ENCODE peak calls at places on chromosomes 13 and 19, in four cellular contexts. L is HL-60, C is sigmoid colon, F is HepG2. G is an unnamed sample.

GRCh38 chr19:35213678-35214632 is 14.6 kb downstream of the FAM187B start:
- DNase-seq in C (peak), F (no peak), L (peak), G (peak)

GRCh38 chr13:73625562-73626339 is 508.5 kb downstream of the KLF12 start:
- DNase-seq in F (no peak), L (no peak), C (no peak), G (no peak)

GRCh38 chr13:49749852-49750251 is 42.6 kb downstream of the KPNA3 start:
- DNase-seq in F (no peak), C (no peak), L (no peak), G (no peak)

GRCh38 chr13:51659276-51660127 is 75.2 kb downstream of the WDFY2 start:
- DNase-seq in F (peak), L (no peak), C (no peak), G (no peak)

GRCh38 chr19:13002389-13002898 is 7.2 kb downstream of the NFIX start:
- DNase-seq in L (no peak), F (no peak), C (peak), G (no peak)

GRCh38 chr19:15251749-15252397 is 19.6 kb upstream of the EPHX3 start:
- DNase-seq in L (no peak), C (peak), F (peak), G (no peak)

GRCh38 chr13:107421951-107422350 is 793.4 kb downstream of the LIG4 start:
- DNase-seq in C (no peak), F (no peak), L (no peak), G (no peak)

GRCh38 chr13:113907637-113908617 is 44.1 kb upstream of the GAS6 start:
- DNase-seq in F (no peak), C (no peak), L (no peak), G (no peak)

GRCh38 chr13:44668707-44669106 is 92.6 kb upstream of the TSC22D1 start:
- DNase-seq in F (no peak), L (no peak), C (no peak), G (no peak)

GRCh38 chr19:48170817-48171347 is 402 bp downstream of the ZSWIM9 start:
- DNase-seq in L (no peak), F (no peak), C (no peak), G (no peak)

GRCh38 chr19:53101518-53101917 is 1.7 kb downstream of the ZNF160 start:
- DNase-seq in F (no peak), C (no peak), L (peak), G (no peak)

GRCh38 chr13:95698047-95698749 is 21.3 kb downstream of the DNAJC3 start:
- DNase-seq in L (no peak), F (no peak), C (no peak), G (no peak)

GRCh38 chr19:10390652-10391286 is 10.4 kb upstream of the TYK2 start:
- DNase-seq in L (peak), F (peak), C (peak), G (peak)

GRCh38 chr19:911197-912033 is 1.6 kb downstream of the R3HDM4 start:
- DNase-seq in L (no peak), F (no peak), C (no peak), G (no peak)

GRCh38 chr13:94481966-94482365 is 2.5 kb upstream of the DCT start:
- DNase-seq in L (no peak), C (no peak), F (peak), G (no peak)

GRCh38 chr19:33332248-33332647 is 29.9 kb upstream of the CEBPA start:
- DNase-seq in L (peak), F (no peak), C (no peak), G (no peak)

GRCh38 chr13:104140557-104140956 is 1074.3 kb upstream of the SLC10A2 start:
- DNase-seq in C (no peak), L (no peak), F (no peak), G (no peak)

GRCh38 chr13:41905600-41906254 is 55.2 kb downstream of the VWA8 start:
- DNase-seq in F (peak), L (no peak), C (no peak), G (peak)

GRCh38 chr19:38640368-38640767 is 7.1 kb upstream of the ACTN4 start:
- DNase-seq in C (no peak), L (no peak), F (no peak), G (no peak)

GRCh38 chr19:32550666-32551065 is 30.3 kb upstream of the PDCD5 start:
- DNase-seq in F (no peak), C (no peak), L (no peak), G (no peak)

GRCh38 chr13:48583859-48584311 is 51.0 kb upstream of the RCBTB2 start:
- DNase-seq in C (no peak), F (peak), L (no peak), G (no peak)

GRCh38 chr19:19064098-19064722 is 416 bp downstream of the SLC25A42 start:
- DNase-seq in F (no peak), L (no peak), C (no peak), G (no peak)

DNA sequence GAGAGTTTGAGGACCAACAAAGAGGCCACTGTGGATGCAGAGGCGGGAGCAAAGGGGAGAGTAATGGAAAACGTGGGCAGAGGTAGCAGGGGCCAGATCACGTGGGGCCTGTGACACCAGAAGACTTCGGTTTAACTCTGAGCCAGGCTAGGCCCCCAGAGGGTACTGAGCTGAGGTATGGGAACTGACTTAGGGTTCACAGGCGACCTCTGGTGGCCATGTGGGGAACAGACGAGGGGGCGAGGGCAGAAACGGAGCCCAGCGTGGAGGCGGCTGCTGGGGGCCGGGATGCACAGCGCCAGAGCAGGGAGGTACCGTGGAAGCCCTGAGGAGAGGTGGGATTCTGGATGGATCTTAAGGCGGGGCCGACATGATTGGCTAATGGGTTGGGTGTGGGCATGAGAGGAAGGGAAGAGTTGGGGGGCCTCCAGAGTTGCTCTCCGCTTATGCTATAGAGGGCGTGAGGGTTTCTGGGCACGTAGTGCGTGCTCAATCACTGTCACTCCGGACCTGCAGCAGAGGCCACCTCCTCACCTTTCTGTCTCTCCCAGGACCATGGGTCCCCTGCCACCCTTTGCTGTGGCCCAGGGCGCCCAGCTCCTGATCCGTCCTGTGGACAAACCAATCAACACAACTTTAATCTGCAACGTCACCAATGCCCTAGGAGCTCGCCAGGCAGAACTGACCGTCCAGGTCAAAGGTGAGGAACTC is 13.7 kb downstream of the PVR start:
- DNase-seq in L (peak), C (peak), F (peak), G (no peak)
- TF ChIP-seq POLR2AphosphoS5 in L (peak), C (no peak), F (no peak), G (no peak)

DNA sequence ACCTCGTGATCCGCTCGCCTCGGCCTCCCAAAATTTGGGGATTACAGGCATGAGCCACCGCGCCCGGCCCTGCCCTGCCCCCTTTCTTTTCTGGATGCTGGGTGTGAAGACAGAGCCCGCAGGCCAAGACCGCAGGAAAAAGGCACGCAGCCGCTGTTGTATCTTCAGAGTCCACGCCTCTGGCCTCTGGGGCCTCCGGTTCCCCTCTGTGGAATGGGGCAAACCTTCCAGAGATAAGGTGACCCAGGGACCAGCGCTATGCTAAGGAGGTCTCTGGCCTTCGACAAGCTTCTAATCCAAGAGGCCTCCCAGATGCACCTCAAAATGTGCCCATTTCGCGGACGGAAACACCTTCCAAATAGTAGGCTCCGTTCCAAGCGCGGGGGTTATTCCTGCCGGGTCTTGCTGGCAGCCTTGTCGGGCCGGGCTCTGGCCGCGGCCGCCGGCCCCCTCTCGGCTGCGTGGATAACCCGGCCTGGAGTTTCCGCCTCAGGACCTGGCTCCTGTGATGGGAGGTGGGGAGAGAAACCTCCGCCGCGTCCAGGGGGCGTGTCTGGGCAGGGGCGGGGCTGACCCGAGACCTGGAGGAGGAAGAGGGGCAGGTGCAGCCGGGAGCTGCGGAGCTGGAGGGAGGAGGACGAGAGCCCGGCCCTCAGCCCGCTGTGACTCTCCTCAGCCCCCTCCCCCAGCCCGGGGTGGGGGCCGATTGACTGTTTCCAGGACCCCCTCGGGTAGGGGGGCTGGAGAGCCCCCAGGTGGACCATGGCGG is 13.1 kb downstream of the TJP3 start:
- DNase-seq in L (peak), F (peak), C (peak), G (no peak)
- TF ChIP-seq POLR2AphosphoS5 in L (no peak), F (no peak), C (peak), G (no peak)

DNA sequence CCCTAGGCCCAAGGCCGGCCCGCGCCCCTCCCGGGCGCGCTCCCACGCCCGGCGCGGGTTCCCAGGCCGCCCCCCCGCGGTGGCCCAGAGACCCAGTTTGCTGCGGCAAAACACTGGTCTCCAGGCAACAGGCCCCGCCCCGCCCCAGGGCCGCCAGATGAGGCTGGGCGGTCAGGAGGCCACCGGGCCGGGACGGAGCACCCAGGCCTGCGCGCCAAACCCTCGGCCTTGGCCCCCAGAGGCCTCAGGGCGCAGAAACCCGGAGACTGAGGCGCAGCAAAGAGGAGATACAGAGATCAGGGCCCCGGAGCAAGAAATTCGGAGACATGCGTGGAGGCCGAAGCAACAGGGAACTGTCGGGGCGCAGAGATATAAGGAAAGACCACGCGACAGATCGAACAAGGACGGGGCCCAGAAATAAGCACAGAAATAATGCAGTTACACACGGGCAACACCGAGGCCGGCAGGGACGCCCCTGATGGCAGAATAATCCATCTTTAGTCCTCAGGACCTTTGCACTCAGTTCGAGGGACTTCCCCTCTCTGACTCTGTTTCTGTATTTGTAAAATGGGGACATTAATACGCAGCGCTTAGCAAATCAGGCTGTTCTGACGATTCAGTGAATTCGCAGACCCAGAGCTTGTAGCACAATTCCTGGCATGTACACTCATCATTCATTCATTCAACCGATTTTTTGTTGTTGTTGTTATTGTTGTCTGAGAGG is 20.8 kb upstream of the ERCC1 start:
- DNase-seq in L (peak), C (peak), F (peak), G (no peak)
- TF ChIP-seq POLR2AphosphoS5 in L (no peak), C (peak), F (no peak), G (no peak)

GRCh38 chr19:51794865-51795490 is at the start of gene FPR3:
- DNase-seq in L (no peak), F (no peak), C (no peak), G (no peak)
- TF ChIP-seq POLR2AphosphoS5 in L (no peak), F (no peak), C (peak), G (no peak)

GRCh38 chr19:2494447-2495129 is 18.7 kb downstream of the GADD45B start:
- DNase-seq in C (peak), L (peak), F (no peak), G (no peak)
- TF ChIP-seq POLR2AphosphoS5 in C (peak), L (no peak), F (no peak), G (no peak)